ENCODE peak calls at places on chromosomes 2 and 18, in five cellular contexts. K, F, V, P and C are unnamed samples.

GRCh38 chr18:44716697-44717163 is 36.0 kb downstream of the SETBP1 start:
- DNase-seq in K (no peak), F (no peak), V (no peak), P (no peak), C (no peak)

GRCh38 chr18:63099848-63100625 is 219.5 kb downstream of the BCL2 start:
- DNase-seq in K (no peak), F (no peak), V (no peak), P (no peak), C (peak)

GRCh38 chr2:48328972-48329723 is 200.8 kb upstream of the STON1 start:
- DNase-seq in K (peak), F (no peak), V (no peak), P (no peak), C (no peak)

GRCh38 chr2:210586381-210586780 is 30.0 kb downstream of the CPS1 start:
- DNase-seq in K (no peak), F (no peak), V (no peak), P (no peak), C (no peak)

GRCh38 chr2:47004905-47005495 is 89.4 kb upstream of the MCFD2 start:
- DNase-seq in K (no peak), F (no peak), V (no peak), P (no peak), C (no peak)

GRCh38 chr2:36492216-36492945 is 105.6 kb downstream of the FEZ2 start:
- DNase-seq in K (peak), F (no peak), V (peak), P (no peak), C (no peak)

GRCh38 chr2:186575302-186575701 is 14.6 kb upstream of the ITGAV start:
- DNase-seq in K (peak), F (no peak), V (peak), P (peak), C (peak)

GRCh38 chr2:156708051-156708450 is 271.9 kb downstream of the GPD2 start:
- DNase-seq in K (no peak), F (no peak), V (no peak), P (no peak), C (no peak)

GRCh38 chr2:47690132-47690531 is 92.8 kb upstream of the MSH6 start:
- DNase-seq in K (no peak), F (no peak), V (no peak), P (no peak), C (no peak)

GRCh38 chr18:46716827-46717226 is 40.0 kb downstream of the ST8SIA5 start:
- DNase-seq in K (no peak), F (no peak), V (no peak), P (no peak), C (no peak)
- TF ChIP-seq POLR2A in K (no peak), F (no peak), V (no peak), P (no peak), C (no peak)

DNA sequence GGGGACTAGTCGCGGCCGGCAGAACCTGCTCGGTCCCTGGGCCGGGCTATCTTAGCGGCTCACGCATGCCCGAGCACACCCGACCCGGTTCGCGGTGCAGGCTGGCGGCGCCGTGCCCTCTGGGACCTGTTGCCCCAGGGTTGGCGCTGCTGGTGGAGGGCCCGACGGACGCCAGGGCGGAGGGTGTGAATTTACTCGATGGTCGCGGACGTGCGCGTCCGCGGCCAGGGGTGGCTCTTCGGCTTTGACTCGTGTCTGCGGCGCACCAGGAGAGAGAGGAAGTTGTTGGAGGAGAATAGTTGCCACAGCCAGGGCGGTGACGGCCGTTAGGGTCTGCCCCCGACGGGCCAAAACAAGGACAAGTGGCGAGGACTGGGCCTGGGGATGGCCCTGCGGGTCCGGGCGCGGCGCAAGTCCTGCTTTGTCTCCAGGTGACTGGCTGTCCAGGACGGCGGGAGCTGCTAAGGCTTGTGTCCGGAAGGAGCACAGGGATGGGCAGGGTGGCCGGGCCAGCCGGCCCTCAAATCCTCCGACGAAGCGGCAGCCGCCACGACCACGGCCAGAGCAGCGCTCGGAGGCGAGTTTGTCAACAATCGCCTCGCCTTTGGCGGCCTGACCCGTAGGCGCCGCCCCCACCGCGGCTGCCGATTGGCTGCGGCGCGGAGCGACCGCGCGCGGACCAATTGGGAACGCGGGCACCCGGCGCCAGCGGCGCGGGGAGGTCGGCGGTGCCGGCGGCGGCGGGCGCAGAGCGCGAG is 1.3 kb downstream of the BCL2L11 start:
- DNase-seq in K (peak), F (no peak), V (peak), P (peak), C (peak)
- TF ChIP-seq POLR2A in K (no peak), F (no peak), V (peak), P (peak), C (peak)

DNA sequence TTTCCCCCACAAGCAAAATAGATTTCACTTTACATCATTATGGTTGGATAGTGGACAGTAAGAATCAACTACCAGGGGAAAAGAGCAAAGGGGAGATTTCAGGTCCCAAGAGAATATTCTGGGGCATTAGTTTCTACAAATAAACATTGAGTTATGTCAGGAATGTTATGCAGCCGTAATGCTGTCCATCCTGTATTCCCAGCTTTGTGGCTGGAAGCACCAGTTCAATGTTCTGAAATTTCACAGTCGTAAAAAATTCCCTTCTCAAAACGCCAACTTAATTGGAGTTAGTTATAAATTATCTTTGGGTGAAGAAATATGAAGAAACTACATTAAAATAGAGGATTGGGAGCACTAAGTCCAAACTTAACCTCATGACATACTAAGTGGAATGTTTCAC is 141.5 kb upstream of the FIGN start:
- DNase-seq in K (peak), F (no peak), V (no peak), P (no peak), C (no peak)
- TF ChIP-seq POLR2A in K (no peak), F (no peak), V (no peak), P (no peak), C (no peak)

GRCh38 chr2:222330910-222331309 is 32.1 kb upstream of the PAX3 start:
- DNase-seq in K (no peak), F (no peak), V (no peak), P (no peak), C (no peak)
- TF ChIP-seq POLR2A in K (no peak), F (no peak), V (no peak), P (no peak), C (no peak)